ENCODE peak calls at places on chromosomes 3 and 15, in six cellular contexts. L, R, J, H, M and N are unnamed samples.

GRCh38 chr15:65066001-65066634 is 1.7 kb downstream of the RASL12 start:
- DNase-seq in M (no peak), L (no peak), R (no peak), H (no peak), J (no peak), N (no peak)

GRCh38 chr3:122572940-122573412 is 4.5 kb upstream of the PARP15 start:
- DNase-seq in H (no peak), R (no peak), L (no peak), M (peak), J (no peak), N (no peak)

GRCh38 chr15:90890839-90891238 is 6.5 kb downstream of the FES start:
- DNase-seq in H (no peak), L (no peak), M (no peak), J (no peak), R (no peak), N (no peak)

GRCh38 chr15:60912984-60913697 is 316.0 kb downstream of the RORA start:
- DNase-seq in L (no peak), H (no peak), R (no peak), M (no peak), J (peak), N (no peak)

GRCh38 chr15:63041982-63042878 is at the start of gene TPM1:
- DNase-seq in J (peak), M (no peak), R (no peak), H (peak), L (no peak), N (peak)

GRCh38 chr3:185176756-185177359 is 24.0 kb upstream of the C3orf70 start:
- DNase-seq in J (no peak), H (peak), M (peak), L (no peak), R (no peak), N (peak)

GRCh38 chr3:11774296-11774877 is 72.3 kb downstream of the TAMM41 start:
- DNase-seq in R (no peak), J (peak), H (peak), M (no peak), L (no peak), N (no peak)

GRCh38 chr3:65888980-65889706 is 149.6 kb downstream of the MAGI1 start:
- DNase-seq in H (no peak), M (no peak), R (no peak), J (no peak), L (no peak), N (no peak)

GRCh38 chr15:90872481-90873184 is 4.2 kb downstream of the FURIN start:
- DNase-seq in M (no peak), R (peak), L (peak), H (peak), J (no peak), N (no peak)

GRCh38 chr3:65342084-65342683 is 654.4 kb upstream of the ADAMTS9 start:
- DNase-seq in L (no peak), H (peak), J (no peak), R (no peak), M (no peak), N (no peak)

GRCh38 chr3:111963424-111963823 is 15.4 kb upstream of the ABHD10 start:
- DNase-seq in H (no peak), R (no peak), L (no peak), M (no peak), J (no peak), N (no peak)